ENCODE peak calls at places on chromosome 19, in nine cellular contexts. One of them, this sample, is unnamed.

GRCh38 chr19:11479470-11480080 is 1.3 kb downstream of the ELAVL3 start:
- DNase-seq in RPMI7951: peak
- DNase-seq in NB4: no peak
- DNase-seq in T-helper 1 cell: no peak
- DNase-seq in cerebellar nuclear complex: no peak
- DNase-seq in T-helper 9 cell: no peak
- DNase-seq in SK-N-SH: peak
- DNase-seq in heart left ventricle: no peak
- DNase-seq in spleen: no peak
- DNase-seq in this sample: no peak

GRCh38 chr19:7355151-7355845 is 6.6 kb downstream of the ARHGEF18 start:
- DNase-seq in T-helper 9 cell: no peak
- DNase-seq in T-helper 1 cell: no peak
- DNase-seq in cerebellar nuclear complex: no peak
- DNase-seq in RPMI7951: peak
- DNase-seq in heart left ventricle: no peak
- DNase-seq in spleen: peak
- DNase-seq in NB4: no peak
- DNase-seq in SK-N-SH: no peak
- DNase-seq in this sample: no peak

GRCh38 chr19:18437481-18438330 is at the start of gene ISYNA1:
- DNase-seq in spleen: peak
- DNase-seq in T-helper 1 cell: no peak
- DNase-seq in heart left ventricle: peak
- DNase-seq in NB4: no peak
- DNase-seq in RPMI7951: no peak
- DNase-seq in T-helper 9 cell: peak
- DNase-seq in SK-N-SH: peak
- DNase-seq in cerebellar nuclear complex: no peak
- DNase-seq in this sample: no peak

GRCh38 chr19:32859591-32859990 is 10.0 kb downstream of the SLC7A9 start:
- DNase-seq in heart left ventricle: no peak
- DNase-seq in NB4: no peak
- DNase-seq in cerebellar nuclear complex: no peak
- DNase-seq in T-helper 1 cell: no peak
- DNase-seq in spleen: peak
- DNase-seq in RPMI7951: no peak
- DNase-seq in T-helper 9 cell: no peak
- DNase-seq in SK-N-SH: no peak
- DNase-seq in this sample: no peak

GRCh38 chr19:10884273-10884672 is 12.9 kb downstream of the CARM1 start:
- DNase-seq in RPMI7951: peak
- DNase-seq in spleen: no peak
- DNase-seq in NB4: no peak
- DNase-seq in heart left ventricle: no peak
- DNase-seq in SK-N-SH: no peak
- DNase-seq in cerebellar nuclear complex: no peak
- DNase-seq in T-helper 1 cell: no peak
- DNase-seq in T-helper 9 cell: no peak
- DNase-seq in this sample: no peak

GRCh38 chr19:6066661-6067646 is 43.3 kb downstream of the RFX2 start:
- DNase-seq in T-helper 9 cell: peak
- DNase-seq in spleen: no peak
- DNase-seq in SK-N-SH: peak
- DNase-seq in T-helper 1 cell: peak
- DNase-seq in NB4: peak
- DNase-seq in cerebellar nuclear complex: no peak
- DNase-seq in heart left ventricle: peak
- DNase-seq in RPMI7951: peak
- DNase-seq in this sample: peak

GRCh38 chr19:33404916-33405315 is 31.4 kb downstream of the CEBPG start:
- DNase-seq in heart left ventricle: no peak
- DNase-seq in NB4: no peak
- DNase-seq in cerebellar nuclear complex: no peak
- DNase-seq in SK-N-SH: no peak
- DNase-seq in RPMI7951: no peak
- DNase-seq in T-helper 9 cell: no peak
- DNase-seq in spleen: peak
- DNase-seq in T-helper 1 cell: peak
- DNase-seq in this sample: no peak

GRCh38 chr19:8577247-8577646 is at the start of gene MYO1F:
- DNase-seq in RPMI7951: no peak
- DNase-seq in NB4: peak
- DNase-seq in cerebellar nuclear complex: no peak
- DNase-seq in heart left ventricle: peak
- DNase-seq in T-helper 1 cell: no peak
- DNase-seq in T-helper 9 cell: no peak
- DNase-seq in spleen: peak
- DNase-seq in SK-N-SH: no peak
- DNase-seq in this sample: no peak

GRCh38 chr19:46665072-46665471 is 4.1 kb upstream of the DACT3 start:
- DNase-seq in cerebellar nuclear complex: no peak
- DNase-seq in T-helper 9 cell: no peak
- DNase-seq in heart left ventricle: no peak
- DNase-seq in spleen: no peak
- DNase-seq in RPMI7951: no peak
- DNase-seq in SK-N-SH: no peak
- DNase-seq in T-helper 1 cell: no peak
- DNase-seq in NB4: no peak
- DNase-seq in this sample: no peak

GRCh38 chr19:45016388-45017314 is 15.4 kb downstream of the RELB start:
- DNase-seq in T-helper 9 cell: peak
- DNase-seq in SK-N-SH: peak
- DNase-seq in heart left ventricle: peak
- DNase-seq in spleen: peak
- DNase-seq in NB4: peak
- DNase-seq in T-helper 1 cell: peak
- DNase-seq in cerebellar nuclear complex: no peak
- DNase-seq in RPMI7951: peak
- DNase-seq in this sample: peak

GRCh38 chr19:30390356-30390988 is 18.3 kb downstream of the ZNF536 start:
- DNase-seq in NB4: no peak
- DNase-seq in RPMI7951: no peak
- DNase-seq in SK-N-SH: no peak
- DNase-seq in T-helper 1 cell: no peak
- DNase-seq in spleen: no peak
- DNase-seq in cerebellar nuclear complex: no peak
- DNase-seq in heart left ventricle: no peak
- DNase-seq in T-helper 9 cell: no peak
- DNase-seq in this sample: no peak

GRCh38 chr19:19405919-19406877 is 723 bp downstream of the GATAD2A start:
- DNase-seq in NB4: peak
- DNase-seq in T-helper 1 cell: peak
- DNase-seq in SK-N-SH: peak
- DNase-seq in cerebellar nuclear complex: no peak
- DNase-seq in T-helper 9 cell: peak
- DNase-seq in RPMI7951: peak
- DNase-seq in spleen: peak
- DNase-seq in heart left ventricle: peak
- DNase-seq in this sample: peak

GRCh38 chr19:48940902-48941301 is 7.4 kb downstream of the DHDH start:
- DNase-seq in RPMI7951: no peak
- DNase-seq in heart left ventricle: no peak
- DNase-seq in spleen: no peak
- DNase-seq in SK-N-SH: no peak
- DNase-seq in T-helper 1 cell: no peak
- DNase-seq in T-helper 9 cell: no peak
- DNase-seq in cerebellar nuclear complex: no peak
- DNase-seq in NB4: no peak
- DNase-seq in this sample: no peak

GRCh38 chr19:37914908-37915307 is 7.9 kb downstream of the SIPA1L3 start:
- DNase-seq in T-helper 1 cell: no peak
- DNase-seq in cerebellar nuclear complex: no peak
- DNase-seq in NB4: peak
- DNase-seq in spleen: no peak
- DNase-seq in SK-N-SH: no peak
- DNase-seq in T-helper 9 cell: no peak
- DNase-seq in heart left ventricle: no peak
- DNase-seq in RPMI7951: no peak
- DNase-seq in this sample: no peak

GRCh38 chr19:18783958-18784785 is 6.9 kb downstream of the COMP start:
- DNase-seq in T-helper 1 cell: no peak
- DNase-seq in NB4: no peak
- DNase-seq in heart left ventricle: no peak
- DNase-seq in T-helper 9 cell: no peak
- DNase-seq in cerebellar nuclear complex: no peak
- DNase-seq in RPMI7951: no peak
- DNase-seq in spleen: no peak
- DNase-seq in SK-N-SH: no peak
- DNase-seq in this sample: no peak